ENCODE peak calls at places on chromosomes 12 and 14, in six cellular contexts. B, U, M, K, E and S are unnamed samples.

GRCh38 chr12:13436696-13437391 is 240.3 kb downstream of the EMP1 start:
- DNase-seq in B (no peak), U (no peak), M (no peak), K (peak; percentile 6), E (peak; percentile 94), S (peak; percentile 1)

GRCh38 chr14:32625211-32625610 is 296.1 kb downstream of the AKAP6 start:
- DNase-seq in B (no peak), U (no peak), M (no peak), K (no peak), E (no peak), S (no peak)

GRCh38 chr12:64252708-64253107 is 30.6 kb upstream of the KICS2 start:
- DNase-seq in B (no peak), U (no peak), M (no peak), K (no peak), E (no peak), S (peak; percentile 61)

GRCh38 chr12:92961949-92962348 is 32.9 kb upstream of the EEA1 start:
- DNase-seq in B (no peak), U (no peak), M (no peak), K (no peak), E (peak; percentile 55), S (peak; percentile 27)

GRCh38 chr14:103001651-103002396 is 55.5 kb downstream of the CDC42BPB start:
- DNase-seq in B (no peak), U (no peak), M (no peak), K (no peak), E (no peak), S (no peak)

GRCh38 chr12:807041-807717 is 54.8 kb downstream of the WNK1 start:
- DNase-seq in B (no peak), U (no peak), M (no peak), K (peak; percentile 30), E (no peak), S (no peak)

GRCh38 chr14:72165151-72165715 is 233.0 kb downstream of the RGS6 start:
- DNase-seq in B (no peak), U (no peak), M (no peak), K (no peak), E (no peak), S (no peak)

GRCh38 chr12:110937104-110937641 is 16.8 kb upstream of the MYL2 start:
- DNase-seq in B (peak; percentile 89), U (peak; percentile 62), M (peak; percentile 97), K (peak; percentile 29), E (peak; percentile 92), S (peak; percentile 23)

GRCh38 chr14:93683241-93683640 is 105.0 kb downstream of the PRIMA1 start:
- DNase-seq in B (no peak), U (peak; percentile 56), M (peak; percentile 79), K (no peak), E (peak; percentile 89), S (no peak)

GRCh38 chr14:93963692-93964091 is 12.7 kb downstream of the ASB2 start:
- DNase-seq in B (no peak), U (no peak), M (no peak), K (no peak), E (no peak), S (no peak)

GRCh38 chr12:116222358-116222757 is 55.1 kb downstream of the MED13L start:
- DNase-seq in B (no peak), U (no peak), M (no peak), K (peak; percentile 85), E (peak; percentile 39), S (peak; percentile 94)

GRCh38 chr12:124415064-124415463 is 120.2 kb downstream of the RFLNA start:
- DNase-seq in B (no peak), U (no peak), M (no peak), K (no peak), E (no peak), S (no peak)

GRCh38 chr14:101232340-101233015 is 328.8 kb upstream of the DIO3 start:
- DNase-seq in B (no peak), U (no peak), M (peak; percentile 20), K (no peak), E (no peak), S (peak; percentile 24)

GRCh38 chr14:100159107-100159864 is at the start of gene DEGS2:
- DNase-seq in B (no peak), U (no peak), M (peak; percentile 79), K (no peak), E (peak; percentile 43), S (no peak)

GRCh38 chr14:93926209-93926872 is 803 bp upstream of the FAM181A start:
- DNase-seq in B (no peak), U (peak; percentile 58), M (no peak), K (no peak), E (no peak), S (no peak)

DNA sequence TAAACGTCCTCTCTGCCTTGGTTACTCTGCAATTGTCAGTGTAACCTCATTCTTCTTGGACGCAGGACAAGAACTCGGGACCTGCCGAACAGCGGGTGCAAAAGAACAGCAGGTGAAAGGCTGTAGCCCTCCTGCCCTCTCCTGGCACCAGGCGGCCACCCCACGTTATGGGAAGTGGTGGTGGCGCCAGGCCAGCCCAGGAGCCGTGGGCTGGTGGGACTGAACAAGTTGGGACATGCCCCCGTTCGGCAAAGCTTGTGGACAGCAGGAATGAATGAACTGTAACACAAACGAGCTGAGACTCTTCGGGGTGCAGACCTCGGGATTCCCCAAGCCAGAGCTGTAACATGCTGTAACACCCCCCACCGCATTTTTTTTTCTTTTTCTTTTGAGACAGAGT is 6.6 kb upstream of the M6PR start:
- DNase-seq in B (no peak), U (no peak), M (peak; percentile 45), K (no peak), E (no peak), S (no peak)
- H2BK15ac ChIP-seq in B (no peak overlapping the region), U (no peak overlapping the region), M (no peak overlapping the region), K (no peak overlapping the region), E (no peak overlapping the region), S (no peak overlapping the region)

GRCh38 chr12:76312314-76312713 is 35.9 kb downstream of the BBS10 start:
- DNase-seq in B (no peak), U (no peak), M (no peak), K (peak; percentile 22), E (peak; percentile 56), S (no peak)
- H2BK15ac ChIP-seq in B (no peak overlapping the region), U (no peak overlapping the region), M (no peak overlapping the region), K (no peak overlapping the region), E (no peak overlapping the region), S (peak overlapping the region; percentile 63)

GRCh38 chr14:95474486-95474885 is 42.0 kb downstream of the SYNE3 start:
- DNase-seq in B (no peak), U (no peak), M (no peak), K (no peak), E (no peak), S (no peak)
- H2BK15ac ChIP-seq in B (no peak overlapping the region), U (no peak overlapping the region), M (no peak overlapping the region), K (no peak overlapping the region), E (no peak overlapping the region), S (no peak overlapping the region)

GRCh38 chr12:32981139-32981538 is 84.6 kb upstream of the PKP2 start:
- DNase-seq in B (no peak), U (no peak), M (no peak), K (no peak), E (no peak), S (no peak)
- H2BK15ac ChIP-seq in B (no peak overlapping the region), U (no peak overlapping the region), M (no peak overlapping the region), K (no peak overlapping the region), E (no peak overlapping the region), S (no peak overlapping the region)

DNA sequence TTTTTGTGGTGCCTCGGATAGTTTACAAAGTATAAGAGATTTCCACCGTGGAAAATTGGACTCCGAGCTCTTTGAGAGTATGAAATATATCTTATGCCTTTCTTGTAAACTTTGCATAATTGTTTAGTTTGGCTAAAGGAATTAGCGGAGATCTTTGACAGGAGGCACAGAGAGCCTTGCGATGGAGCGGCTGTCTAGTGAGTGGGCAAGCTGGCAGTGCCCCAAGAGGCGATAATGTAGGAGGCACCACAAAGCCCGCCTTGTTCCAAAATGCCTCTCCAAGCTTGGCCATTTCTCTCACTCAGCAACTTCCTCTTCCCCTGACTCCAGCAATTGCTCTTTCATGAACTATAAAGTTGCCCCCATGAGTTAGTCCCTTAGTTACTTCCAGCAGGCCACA is 270.1 kb upstream of the PRICKLE1 start:
- DNase-seq in B (no peak), U (no peak), M (no peak), K (no peak), E (no peak), S (peak; percentile 8)
- H2BK15ac ChIP-seq in B (no peak overlapping the region), U (no peak overlapping the region), M (no peak overlapping the region), K (no peak overlapping the region), E (no peak overlapping the region), S (no peak overlapping the region)

GRCh38 chr14:104370256-104370870 is 209.2 kb upstream of the C14orf180 start:
- DNase-seq in B (peak; percentile 13), U (no peak), M (peak; percentile 74), K (no peak), E (peak; percentile 59), S (no peak)

GRCh38 chr14:104372390-104373054 is 207.0 kb upstream of the C14orf180 start:
- DNase-seq in B (no peak), U (no peak), M (no peak), K (no peak), E (no peak), S (no peak)

GRCh38 chr14:104371031-104371430 is 208.5 kb upstream of the C14orf180 start:
- DNase-seq in B (no peak), U (no peak), M (no peak), K (no peak), E (no peak), S (no peak)

GRCh38 chr14:104373055-104373854 is 206.3 kb upstream of the C14orf180 start:
- DNase-seq in B (no peak), U (no peak), M (no peak), K (no peak), E (no peak), S (no peak)

DNA sequence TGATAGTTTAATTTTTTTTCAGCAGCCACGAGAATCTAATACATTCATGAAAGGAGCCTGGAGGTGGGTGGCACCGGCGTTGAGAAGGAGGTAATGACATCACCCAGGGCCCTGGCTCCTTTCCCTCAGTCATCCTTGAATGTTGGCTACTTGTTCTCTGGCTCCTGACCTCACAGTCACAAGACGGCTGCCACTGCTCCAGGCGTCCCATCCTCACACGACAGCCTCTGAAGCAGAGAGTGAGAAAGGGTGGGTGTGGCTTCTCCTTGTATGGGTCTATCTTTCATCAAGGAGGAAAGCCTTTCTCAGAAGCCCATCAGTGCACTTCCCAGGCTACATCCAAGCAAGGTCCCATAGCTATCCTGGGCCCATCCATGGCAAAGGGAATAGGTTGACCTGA is 207.6 kb upstream of the C14orf180 start:
- DNase-seq in B (no peak), U (no peak), M (no peak), K (no peak), E (no peak), S (no peak)
- H2BK15ac ChIP-seq in B (no peak overlapping the region), U (no peak overlapping the region), M (no peak overlapping the region), K (no peak overlapping the region), E (no peak overlapping the region), S (no peak overlapping the region)

DNA sequence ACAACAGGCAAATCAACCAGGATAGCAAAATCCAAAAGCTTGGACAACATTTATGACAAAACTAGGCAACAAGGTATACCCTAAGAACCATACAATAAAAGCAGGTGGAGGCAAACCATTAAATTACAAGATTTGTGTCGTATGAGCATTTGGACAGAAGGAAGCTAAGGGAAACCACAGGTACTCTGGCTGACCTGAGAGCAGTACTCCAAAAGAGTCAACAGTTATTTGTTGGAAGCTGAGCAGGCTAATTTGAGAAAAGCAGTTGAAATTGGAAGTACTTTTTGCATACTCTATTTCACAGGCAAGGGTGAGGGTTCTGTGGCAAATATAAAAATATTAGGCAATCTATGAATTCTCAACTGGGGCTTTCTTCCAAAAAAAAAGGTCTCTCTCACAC is 178.6 kb downstream of the PLCZ1 start:
- DNase-seq in B (no peak), U (no peak), M (no peak), K (no peak), E (no peak), S (no peak)
- H2BK15ac ChIP-seq in B (no peak overlapping the region), U (no peak overlapping the region), M (no peak overlapping the region), K (no peak overlapping the region), E (no peak overlapping the region), S (no peak overlapping the region)

GRCh38 chr14:33758545-33758944 is 192.3 kb downstream of the EGLN3 start:
- DNase-seq in B (no peak), U (no peak), M (no peak), K (no peak), E (no peak), S (no peak)
- H2BK15ac ChIP-seq in B (no peak overlapping the region), U (no peak overlapping the region), M (no peak overlapping the region), K (no peak overlapping the region), E (no peak overlapping the region), S (no peak overlapping the region)